ENCODE peak calls at places on chromosomes 7 and 10, in ten cellular contexts. C is Peyer's patch, R is IMR-90, P is adrenal gland, K is spleen, Y is thyroid gland, E is ovary, T is HCT116, G is transverse colon, B is uterus. V is an unnamed sample.

GRCh38 chr10:130763491-130763890 is 548.0 kb downstream of the TCERG1L start:
- DNase-seq in C (no peak), R (no peak), P (no peak), K (peak; percentile 36), Y (no peak), E (no peak), T (no peak), G (no peak), B (no peak), V (no peak)

GRCh38 chr7:87926581-87927461 is 7.2 kb upstream of the ADAM22 start:
- DNase-seq in C (no peak), R (no peak), P (no peak), K (no peak), Y (no peak), E (no peak), T (no peak), G (peak; percentile 42), B (no peak), V (no peak)

GRCh38 chr7:33757563-33758165 is 147.7 kb upstream of the BMPER start:
- DNase-seq in C (peak; percentile 22), R (peak; percentile 47), P (peak; percentile 63), K (no peak), Y (peak; percentile 13), E (peak; percentile 22), T (no peak), G (no peak), B (no peak), V (peak; percentile 45)

GRCh38 chr7:102849079-102849478 is 63.7 kb upstream of the LRRC17 start:
- DNase-seq in C (no peak), R (no peak), P (no peak), K (no peak), Y (no peak), E (no peak), T (no peak), G (no peak), B (no peak), V (no peak)

GRCh38 chr7:26305048-26305868 is 13.6 kb downstream of the SNX10 start:
- DNase-seq in C (peak; percentile 47), R (no peak), P (peak; percentile 83), K (peak; percentile 83), Y (no peak), E (no peak), T (no peak), G (no peak), B (no peak), V (no peak)

GRCh38 chr10:5343561-5343960 is 21.2 kb upstream of the UCN3 start:
- DNase-seq in C (no peak), R (no peak), P (no peak), K (no peak), Y (no peak), E (no peak), T (no peak), G (no peak), B (no peak), V (no peak)

GRCh38 chr7:100573691-100574361 is at the start of gene SAP25:
- DNase-seq in C (no peak), R (no peak), P (no peak), K (peak; percentile 76), Y (no peak), E (no peak), T (no peak), G (no peak), B (no peak), V (no peak)

GRCh38 chr7:86664486-86664885 is 20.8 kb downstream of the GRM3 start:
- DNase-seq in C (no peak), R (no peak), P (no peak), K (no peak), Y (no peak), E (no peak), T (no peak), G (no peak), B (no peak), V (no peak)

GRCh38 chr10:71990706-71991269 is 26.6 kb downstream of the CHST3 start:
- DNase-seq in C (no peak), R (no peak), P (no peak), K (no peak), Y (no peak), E (no peak), T (no peak), G (no peak), B (no peak), V (no peak)

GRCh38 chr7:120837599-120837998 is 20.3 kb downstream of the TSPAN12 start:
- DNase-seq in C (no peak), R (no peak), P (no peak), K (no peak), Y (no peak), E (no peak), T (no peak), G (no peak), B (no peak), V (no peak)

GRCh38 chr10:73999703-74000102 is 1.8 kb downstream of the VCL start:
- DNase-seq in C (no peak), R (peak; percentile 59), P (no peak), K (no peak), Y (no peak), E (no peak), T (no peak), G (no peak), B (no peak), V (no peak)

GRCh38 chr10:73997479-73997805 is 474 bp upstream of the VCL start:
- DNase-seq in C (peak; percentile 80), R (no peak), P (peak; percentile 68), K (no peak), Y (no peak), E (no peak), T (no peak), G (peak; percentile 87), B (no peak), V (no peak)

GRCh38 chr10:73997806-73998622 is at the start of gene VCL:
- DNase-seq in C (peak; percentile 96), R (peak; percentile 97), P (peak; percentile 98), K (peak; percentile 99), Y (peak; percentile 99), E (peak; percentile 98), T (peak; percentile 95), G (peak; percentile 99), B (peak; percentile 100), V (peak; percentile 99)

GRCh38 chr10:74000892-74001669 is 3.2 kb downstream of the VCL start:
- DNase-seq in C (no peak), R (no peak), P (no peak), K (no peak), Y (no peak), E (no peak), T (no peak), G (no peak), B (no peak), V (no peak)

DNA sequence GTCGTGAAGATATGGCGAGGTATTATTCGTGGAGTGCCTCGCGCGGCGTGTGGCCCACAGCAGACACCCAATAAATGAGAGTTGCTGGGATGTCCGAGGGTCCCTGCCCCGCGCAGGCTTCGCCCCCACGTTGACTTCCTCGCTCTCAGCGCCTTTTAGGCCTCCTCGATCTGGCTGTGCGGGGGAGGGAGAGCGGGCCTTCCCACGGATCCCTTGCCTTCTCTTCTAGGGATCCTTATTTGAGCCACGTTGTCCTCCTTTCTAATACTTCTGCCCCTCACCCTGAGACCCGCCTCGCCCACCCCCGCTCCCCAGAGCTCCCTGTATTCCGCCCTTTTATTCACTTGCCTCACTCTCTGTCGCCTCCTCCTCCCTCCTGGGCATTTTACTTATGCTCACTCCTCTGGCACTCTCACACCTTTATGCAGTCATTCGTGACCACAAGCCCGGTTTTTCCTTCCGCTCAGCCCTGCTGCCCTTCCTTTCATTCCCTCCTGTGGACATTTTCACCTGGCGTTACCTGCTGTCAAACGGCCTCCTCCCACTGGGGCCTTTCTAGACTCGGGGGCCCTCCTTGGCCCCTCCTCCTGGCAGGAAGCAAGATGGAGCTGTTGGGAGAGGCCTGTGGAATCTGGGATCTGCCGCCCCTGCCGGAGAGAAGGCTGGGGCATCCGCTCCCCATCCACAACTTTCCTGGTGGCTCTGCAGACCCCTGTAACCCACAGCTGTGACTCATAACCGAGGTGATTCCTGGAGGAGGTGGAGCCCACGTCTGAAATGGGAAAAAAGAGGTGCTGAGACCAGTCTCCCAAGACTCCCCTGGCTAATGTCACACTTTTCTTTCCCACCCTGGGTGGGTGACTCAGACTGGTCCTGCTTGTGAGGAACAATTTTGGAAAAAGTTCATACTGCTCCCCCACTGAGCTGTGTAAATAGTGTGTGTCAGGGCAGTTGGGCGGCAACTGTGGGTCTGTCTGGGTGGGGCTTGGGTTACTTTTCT is 1.0 kb downstream of the VCL start:
- DNase-seq in C (no peak), R (peak; percentile 86), P (peak; percentile 27), K (peak; percentile 85), Y (peak; percentile 96), E (peak; percentile 67), T (peak; percentile 34), G (peak; percentile 71), B (peak; percentile 75), V (peak; percentile 72)
- TF ChIP-seq POLR2A in C (peak; percentile 50), R (peak; percentile 72), P (no peak), K (no peak), Y (peak; percentile 95), E (peak; percentile 12), T (no peak), G (peak; percentile 80), B (peak; percentile 48), V (peak; percentile 19)

DNA sequence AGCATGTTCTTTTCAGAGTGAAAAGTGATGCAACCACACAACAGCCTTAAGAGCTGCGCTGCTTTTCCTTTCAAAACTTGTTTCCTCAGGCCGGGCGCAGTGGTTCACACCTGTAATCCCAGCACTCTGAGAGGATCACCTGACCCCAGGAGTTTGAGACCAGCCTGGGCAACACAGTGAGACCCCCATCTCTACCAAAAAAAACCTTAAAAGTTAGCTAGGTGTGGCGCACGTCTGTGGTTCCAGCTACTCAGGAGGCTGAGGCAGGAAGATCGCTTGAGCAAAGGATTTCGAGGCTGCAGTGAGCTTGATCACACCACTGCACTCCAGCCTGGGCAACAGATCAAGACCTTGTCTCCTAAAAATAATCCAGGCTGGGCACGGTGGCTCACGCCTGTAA is 2.0 kb downstream of the COX19 start:
- DNase-seq in C (no peak), R (no peak), P (no peak), K (no peak), Y (no peak), E (no peak), T (no peak), G (no peak), B (no peak), V (no peak)
- H3K36me3 ChIP-seq in C (no peaks in the 10 kb centered on the region), R (peaks cover 25% of the 10 kb centered on the region), P (no peaks in the 10 kb centered on the region), K (peaks cover 47% of the 10 kb centered on the region), Y (peaks cover 26% of the 10 kb centered on the region), E (no peaks in the 10 kb centered on the region), T (peaks cover 28% of the 10 kb centered on the region), G (peaks cover 28% of the 10 kb centered on the region), B (no peaks in the 10 kb centered on the region), V (peaks cover 4% of the 10 kb centered on the region)

DNA sequence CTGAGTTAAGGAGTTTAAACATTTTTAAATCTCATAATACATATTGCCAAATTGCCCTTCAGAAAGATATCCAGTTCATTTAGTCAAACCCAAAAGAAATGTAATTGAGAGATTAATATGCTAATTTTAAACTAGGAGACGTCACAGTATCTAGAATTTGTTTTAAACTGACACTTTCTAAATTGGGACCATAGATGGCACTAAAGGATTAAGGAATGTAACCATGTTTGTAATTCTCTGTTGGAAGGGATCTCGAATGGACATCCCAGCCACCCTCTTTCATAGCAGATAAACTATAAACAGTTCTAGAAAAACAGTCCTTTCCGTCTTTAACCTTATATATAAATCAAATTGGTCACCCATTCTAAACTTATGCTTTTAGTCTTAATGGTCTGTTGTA is 30.0 kb upstream of the SAMD9L start:
- DNase-seq in C (no peak), R (peak; percentile 23), P (no peak), K (no peak), Y (no peak), E (no peak), T (no peak), G (no peak), B (no peak), V (no peak)
- H3K4me3 ChIP-seq in C (no peak overlapping the region), R (no peak overlapping the region), P (no peak overlapping the region), K (no peak overlapping the region), Y (no peak overlapping the region), E (no peak overlapping the region), T (no peak overlapping the region), G (no peak overlapping the region), B (no peak overlapping the region), V (no peak overlapping the region)

GRCh38 chr10:117373848-117374505 is 1.3 kb downstream of the PDZD8 start:
- DNase-seq in C (peak; percentile 43), R (peak; percentile 51), P (peak; percentile 64), K (peak; percentile 88), Y (peak; percentile 30), E (peak; percentile 19), T (no peak), G (peak; percentile 59), B (peak; percentile 27), V (peak; percentile 64)
- TF ChIP-seq POLR2A in C (peak; percentile 30), R (no peak), P (no peak), K (no peak), Y (no peak), E (no peak), T (no peak), G (peak; percentile 52), B (no peak), V (peak; percentile 64)

V was measured in body of pancreas.